ENCODE peak calls at places on chromosomes 11 and 22, in six cellular contexts. P is K562; H is stimulated activated naive CD8-positive, alpha-beta T cell treated with anti-CD3 and anti-CD28 coated beads, Interleukin-15, Interleukin-2, amounts not matched to agents 100 U/mL and 50 U/mL, for 24 hours; M is lower lobe of right lung; T is mucosa of descending colon; F is T-helper 17 cell. Z is an unnamed sample.

GRCh38 chr22:18905540-18906409 is at the start of gene DGCR6:
- ATAC-seq in P (peak; percentile 98), H (peak; percentile 99), M (peak; percentile 98), T (peak; percentile 98), F (peak; percentile 97), Z (peak; percentile 99)

GRCh38 chr22:38028344-38029130 is 28.7 kb upstream of the PICK1 start:
- ATAC-seq in P (no peak), H (no peak), M (peak; percentile 24), T (no peak), F (no peak), Z (no peak)

GRCh38 chr11:45025716-45026492 is 75.2 kb upstream of the TP53I11 start:
- ATAC-seq in P (peak; percentile 28), H (peak; percentile 64), M (peak; percentile 58), T (peak; percentile 56), F (peak; percentile 50), Z (peak; percentile 76)

GRCh38 chr22:37589607-37590006 is 9.7 kb upstream of the LGALS2 start:
- ATAC-seq in P (no peak), H (no peak), M (no peak), T (no peak), F (no peak), Z (no peak)

GRCh38 chr11:94922675-94923347 is 50.5 kb downstream of the CWC15 start:
- ATAC-seq in P (no peak), H (no peak), M (peak; percentile 52), T (no peak), F (no peak), Z (peak; percentile 58)

GRCh38 chr22:30531651-30532608 is 14.6 kb downstream of the SEC14L6 start:
- ATAC-seq in P (no peak), H (no peak), M (peak; percentile 30), T (no peak), F (no peak), Z (no peak)

GRCh38 chr11:11284481-11284880 is 68.6 kb downstream of the CSNK2A3 start:
- ATAC-seq in P (no peak), H (no peak), M (no peak), T (no peak), F (no peak), Z (no peak)

GRCh38 chr11:75801362-75802021 is 13.5 kb upstream of the UVRAG start:
- ATAC-seq in P (no peak), H (no peak), M (peak; percentile 61), T (peak; percentile 30), F (peak; percentile 53), Z (no peak)